ENCODE peak calls at places on chromosomes 12 and 14, in nine cellular contexts. One of them, this sample, is unnamed.

GRCh38 chr14:90777830-90778467 is 38.3 kb downstream of the TTC7B start:
- DNase-seq in A549: no peak
- DNase-seq in right lobe of liver: peak; percentile 50
- DNase-seq in breast epithelium: no peak
- DNase-seq in stomach: no peak
- DNase-seq in suprapubic skin: peak; percentile 70
- DNase-seq in spleen: no peak
- DNase-seq in transverse colon: no peak
- DNase-seq in tibial nerve: no peak
- DNase-seq in this sample: no peak

GRCh38 chr14:98177551-98177950 is 1094.4 kb downstream of the BCL11B start:
- DNase-seq in spleen: no peak
- DNase-seq in A549: no peak
- DNase-seq in stomach: no peak
- DNase-seq in breast epithelium: no peak
- DNase-seq in transverse colon: no peak
- DNase-seq in right lobe of liver: no peak
- DNase-seq in suprapubic skin: no peak
- DNase-seq in tibial nerve: no peak
- DNase-seq in this sample: no peak

GRCh38 chr12:92467886-92468285 is 234.9 kb upstream of the PLEKHG7 start:
- DNase-seq in right lobe of liver: no peak
- DNase-seq in tibial nerve: no peak
- DNase-seq in breast epithelium: no peak
- DNase-seq in spleen: no peak
- DNase-seq in transverse colon: no peak
- DNase-seq in A549: no peak
- DNase-seq in suprapubic skin: no peak
- DNase-seq in stomach: no peak
- DNase-seq in this sample: no peak

GRCh38 chr14:48398675-48399282 is 723.4 kb upstream of the MDGA2 start:
- DNase-seq in transverse colon: no peak
- DNase-seq in tibial nerve: no peak
- DNase-seq in A549: peak; percentile 3
- DNase-seq in breast epithelium: no peak
- DNase-seq in right lobe of liver: no peak
- DNase-seq in spleen: no peak
- DNase-seq in suprapubic skin: no peak
- DNase-seq in stomach: no peak
- DNase-seq in this sample: no peak

GRCh38 chr12:108371801-108372344 is 32.8 kb upstream of the CMKLR1 start:
- DNase-seq in A549: no peak
- DNase-seq in stomach: no peak
- DNase-seq in transverse colon: no peak
- DNase-seq in spleen: no peak
- DNase-seq in suprapubic skin: no peak
- DNase-seq in right lobe of liver: no peak
- DNase-seq in breast epithelium: no peak
- DNase-seq in tibial nerve: no peak
- DNase-seq in this sample: no peak

GRCh38 chr12:10633541-10633940 is 20.1 kb upstream of the MAGOHB start:
- DNase-seq in A549: no peak
- DNase-seq in breast epithelium: no peak
- DNase-seq in spleen: no peak
- DNase-seq in tibial nerve: no peak
- DNase-seq in suprapubic skin: no peak
- DNase-seq in transverse colon: no peak
- DNase-seq in right lobe of liver: no peak
- DNase-seq in stomach: no peak
- DNase-seq in this sample: no peak

GRCh38 chr14:53571990-53572389 is 384.6 kb downstream of the BMP4 start:
- DNase-seq in suprapubic skin: no peak
- DNase-seq in A549: no peak
- DNase-seq in spleen: no peak
- DNase-seq in stomach: no peak
- DNase-seq in breast epithelium: no peak
- DNase-seq in tibial nerve: no peak
- DNase-seq in transverse colon: no peak
- DNase-seq in right lobe of liver: no peak
- DNase-seq in this sample: no peak

GRCh38 chr12:112906712-112907414 is at the start of gene OAS1:
- DNase-seq in stomach: peak; percentile 35
- DNase-seq in tibial nerve: no peak
- DNase-seq in right lobe of liver: peak; percentile 78
- DNase-seq in suprapubic skin: no peak
- DNase-seq in A549: peak; percentile 63
- DNase-seq in spleen: no peak
- DNase-seq in breast epithelium: no peak
- DNase-seq in transverse colon: peak; percentile 68
- DNase-seq in this sample: no peak

DNA sequence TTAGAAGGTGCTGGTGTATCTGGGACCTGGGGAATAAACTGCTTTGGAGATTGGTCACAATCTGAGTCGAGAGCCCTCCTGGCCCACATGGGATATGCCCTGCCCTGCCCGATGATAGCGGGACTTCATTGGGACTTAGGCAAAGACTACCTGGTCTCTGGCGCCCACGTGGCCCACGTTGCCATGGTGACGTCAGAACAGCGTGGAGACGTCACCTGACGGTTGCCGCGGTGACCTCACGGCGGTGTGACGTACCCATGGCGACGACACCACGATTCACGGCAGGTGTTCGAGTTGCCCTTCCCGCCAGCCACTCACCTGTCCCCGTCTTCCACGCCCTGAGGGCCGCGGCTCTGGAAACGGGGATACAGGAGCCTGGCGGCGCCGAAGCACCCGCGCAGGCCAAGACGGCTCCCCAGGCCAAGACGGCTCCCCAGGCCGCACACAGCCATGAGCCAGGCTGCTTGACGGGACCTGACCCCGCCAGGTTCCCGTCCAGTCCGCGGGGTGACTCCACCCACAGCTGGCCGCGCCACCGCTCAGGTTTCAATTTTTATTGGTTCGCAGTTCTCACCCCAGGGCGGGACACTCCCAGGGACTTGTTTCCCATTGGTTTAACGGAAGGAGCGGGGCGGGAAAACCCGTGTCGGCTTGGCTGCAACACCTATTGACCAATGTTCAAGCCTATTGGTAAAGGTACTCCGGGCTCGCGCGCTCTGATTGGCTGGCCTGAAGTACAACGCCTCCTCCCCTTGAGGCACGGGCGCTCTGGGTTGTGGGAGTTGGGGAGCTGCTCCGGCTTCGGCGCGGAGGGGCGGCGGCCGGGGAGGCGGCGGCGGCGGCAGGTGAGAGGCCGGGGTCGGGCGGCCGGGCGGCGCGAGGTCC is at the start of the genes MMAB and MVK:
- DNase-seq in spleen: peak; percentile 98
- DNase-seq in stomach: peak; percentile 99
- DNase-seq in transverse colon: peak; percentile 99
- DNase-seq in tibial nerve: peak; percentile 99
- DNase-seq in suprapubic skin: peak; percentile 100
- DNase-seq in breast epithelium: peak; percentile 100
- DNase-seq in right lobe of liver: peak; percentile 100
- DNase-seq in A549: peak; percentile 99
- DNase-seq in this sample: peak; percentile 99
- TF ChIP-seq POLR2A in spleen: no peak
- TF ChIP-seq POLR2A in stomach: no peak
- TF ChIP-seq POLR2A in transverse colon: peak; percentile 79
- TF ChIP-seq POLR2A in tibial nerve: peak; percentile 53
- TF ChIP-seq POLR2A in suprapubic skin: no peak
- TF ChIP-seq POLR2A in breast epithelium: no peak
- TF ChIP-seq POLR2A in right lobe of liver: peak; percentile 74
- TF ChIP-seq POLR2A in A549: peak; percentile 70
- TF ChIP-seq POLR2A in this sample: peak; percentile 88

GRCh38 chr14:24235804-24236688 is 3.3 kb downstream of the GMPR2 start:
- DNase-seq in suprapubic skin: no peak
- DNase-seq in breast epithelium: no peak
- DNase-seq in stomach: no peak
- DNase-seq in spleen: peak; percentile 45
- DNase-seq in right lobe of liver: peak; percentile 23
- DNase-seq in tibial nerve: no peak
- DNase-seq in A549: no peak
- DNase-seq in transverse colon: no peak
- DNase-seq in this sample: no peak

GRCh38 chr14:24232645-24233537 is at the start of gene GMPR2:
- DNase-seq in right lobe of liver: no peak
- DNase-seq in stomach: no peak
- DNase-seq in tibial nerve: no peak
- DNase-seq in transverse colon: no peak
- DNase-seq in spleen: peak; percentile 95
- DNase-seq in breast epithelium: no peak
- DNase-seq in A549: peak; percentile 68
- DNase-seq in suprapubic skin: no peak
- DNase-seq in this sample: no peak

GRCh38 chr14:24232121-24232644 is at the start of gene NEDD8:
- DNase-seq in right lobe of liver: peak; percentile 93
- DNase-seq in breast epithelium: peak; percentile 90
- DNase-seq in spleen: peak; percentile 91
- DNase-seq in suprapubic skin: peak; percentile 98
- DNase-seq in tibial nerve: peak; percentile 89
- DNase-seq in stomach: peak; percentile 88
- DNase-seq in A549: peak; percentile 92
- DNase-seq in transverse colon: peak; percentile 93
- DNase-seq in this sample: peak; percentile 90

GRCh38 chr14:24233538-24233866 is 773 bp downstream of the GMPR2 start:
- DNase-seq in transverse colon: no peak
- DNase-seq in right lobe of liver: peak; percentile 44
- DNase-seq in A549: no peak
- DNase-seq in stomach: no peak
- DNase-seq in spleen: no peak
- DNase-seq in suprapubic skin: no peak
- DNase-seq in breast epithelium: no peak
- DNase-seq in tibial nerve: no peak
- DNase-seq in this sample: no peak

DNA sequence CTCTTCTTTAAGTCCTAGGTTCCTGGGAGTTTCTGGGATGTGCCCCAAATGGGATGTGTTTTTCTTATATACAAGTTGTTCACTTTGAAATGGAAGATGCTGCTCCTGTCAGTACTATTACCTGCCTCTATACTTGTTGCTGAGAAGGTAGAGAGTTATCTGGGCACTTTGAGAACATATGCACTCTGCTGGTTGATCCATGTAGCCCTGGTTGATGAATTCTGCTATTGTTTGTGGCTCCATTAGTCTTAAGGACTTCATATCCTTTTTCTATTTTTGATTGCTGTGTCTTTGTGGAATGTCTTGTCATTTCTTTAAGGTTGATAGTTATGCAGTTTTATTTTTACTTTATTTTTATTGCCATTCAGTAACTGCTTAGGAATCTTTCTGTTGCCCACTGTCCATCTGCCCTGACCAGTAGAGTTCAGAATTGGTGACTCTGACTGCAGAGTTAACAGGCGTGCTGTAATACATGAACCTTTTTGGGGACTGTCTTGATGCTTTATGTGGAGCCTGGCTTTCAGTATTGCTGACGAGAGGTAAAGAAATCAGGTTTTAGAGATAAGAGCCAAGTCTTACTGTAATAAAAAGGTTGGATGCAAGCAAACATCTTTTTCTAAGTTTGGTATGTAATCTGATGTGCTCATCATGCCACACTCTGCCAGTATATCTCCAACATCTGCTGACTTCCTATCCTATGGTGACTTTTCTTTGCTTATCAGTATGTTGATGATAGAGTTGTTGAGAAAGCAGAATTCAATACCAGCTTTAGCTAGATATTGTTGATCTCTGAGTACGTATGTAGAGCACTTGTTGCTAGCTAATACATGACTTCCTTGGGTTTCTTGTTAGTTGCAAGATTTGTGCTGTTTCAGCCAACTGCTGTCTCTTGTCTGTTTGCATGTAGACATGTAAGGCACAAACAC is 1.6 kb downstream of the GMPR2 start:
- DNase-seq in breast epithelium: no peak
- DNase-seq in right lobe of liver: no peak
- DNase-seq in stomach: no peak
- DNase-seq in transverse colon: no peak
- DNase-seq in A549: no peak
- DNase-seq in spleen: no peak
- DNase-seq in tibial nerve: no peak
- DNase-seq in suprapubic skin: no peak
- DNase-seq in this sample: no peak
- H3K4me1 ChIP-seq in breast epithelium: peaks cover 27% of the 10 kb centered on the region
- H3K4me1 ChIP-seq in right lobe of liver: peaks cover 10% of the 10 kb centered on the region
- H3K4me1 ChIP-seq in stomach: peaks cover 83% of the 10 kb centered on the region
- H3K4me1 ChIP-seq in transverse colon: peaks cover 24% of the 10 kb centered on the region
- H3K4me1 ChIP-seq in A549: peaks cover 18% of the 10 kb centered on the region
- H3K4me1 ChIP-seq in spleen: peaks cover 39% of the 10 kb centered on the region
- H3K4me1 ChIP-seq in tibial nerve: peaks cover 29% of the 10 kb centered on the region
- H3K4me1 ChIP-seq in suprapubic skin: peaks cover 48% of the 10 kb centered on the region
- H3K4me1 ChIP-seq in this sample: peaks cover 8% of the 10 kb centered on the region

GRCh38 chr14:70642313-70643235 is 858 bp downstream of the TTC9 start:
- DNase-seq in right lobe of liver: no peak
- DNase-seq in breast epithelium: no peak
- DNase-seq in suprapubic skin: no peak
- DNase-seq in tibial nerve: no peak
- DNase-seq in stomach: no peak
- DNase-seq in spleen: peak; percentile 91
- DNase-seq in transverse colon: peak; percentile 39
- DNase-seq in A549: no peak
- DNase-seq in this sample: no peak

GRCh38 chr14:70640938-70641547 is 673 bp upstream of the TTC9 start:
- DNase-seq in breast epithelium: no peak
- DNase-seq in right lobe of liver: no peak
- DNase-seq in spleen: peak; percentile 85
- DNase-seq in tibial nerve: no peak
- DNase-seq in A549: peak; percentile 61
- DNase-seq in stomach: peak; percentile 63
- DNase-seq in transverse colon: peak; percentile 61
- DNase-seq in suprapubic skin: no peak
- DNase-seq in this sample: no peak

GRCh38 chr14:70638416-70638815 is 3.3 kb upstream of the TTC9 start:
- DNase-seq in A549: no peak
- DNase-seq in tibial nerve: no peak
- DNase-seq in transverse colon: no peak
- DNase-seq in stomach: no peak
- DNase-seq in breast epithelium: no peak
- DNase-seq in right lobe of liver: no peak
- DNase-seq in suprapubic skin: no peak
- DNase-seq in spleen: no peak
- DNase-seq in this sample: no peak

GRCh38 chr14:70644016-70644415 is 2.3 kb downstream of the TTC9 start:
- DNase-seq in spleen: no peak
- DNase-seq in A549: no peak
- DNase-seq in transverse colon: no peak
- DNase-seq in right lobe of liver: no peak
- DNase-seq in stomach: no peak
- DNase-seq in suprapubic skin: no peak
- DNase-seq in breast epithelium: no peak
- DNase-seq in tibial nerve: no peak
- DNase-seq in this sample: no peak

DNA sequence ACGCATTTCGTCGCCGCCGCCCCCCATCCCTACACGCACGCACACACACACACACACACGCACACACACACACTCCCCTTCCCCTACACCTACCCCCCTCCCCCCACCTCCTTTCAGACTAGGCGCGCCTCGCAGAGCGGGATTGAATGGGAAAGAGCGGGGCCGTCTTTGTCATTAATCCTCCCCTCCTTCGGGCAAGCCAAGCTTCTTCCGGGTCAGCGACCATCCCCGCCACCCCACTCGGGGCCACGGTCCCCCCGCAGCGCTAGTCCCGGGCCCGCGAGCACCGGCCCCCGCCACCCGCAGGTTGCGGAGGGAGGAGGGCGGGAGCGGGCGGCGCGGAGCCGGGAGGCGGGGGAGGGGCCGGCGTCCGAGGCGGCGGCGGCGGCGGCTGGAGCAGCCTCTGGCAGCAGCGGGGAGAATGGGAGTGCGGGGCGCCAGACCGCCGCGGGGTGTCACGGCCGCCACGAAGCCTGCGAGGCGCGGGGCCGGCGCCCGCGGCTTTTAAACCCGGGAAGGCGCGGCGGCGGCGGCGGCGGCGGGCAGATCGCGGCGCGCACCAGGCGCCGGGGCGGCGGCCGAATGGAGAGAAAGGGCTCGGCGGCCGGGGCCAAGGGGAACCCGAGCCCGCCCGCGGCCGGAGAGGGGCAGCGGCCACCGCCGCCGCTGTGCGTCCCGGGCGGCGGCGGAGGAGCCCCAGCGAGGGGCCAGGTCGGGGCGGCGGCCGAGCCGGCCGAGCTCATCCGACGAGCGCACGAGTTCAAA is at the start of gene TTC9:
- DNase-seq in tibial nerve: no peak
- DNase-seq in A549: peak; percentile 52
- DNase-seq in right lobe of liver: no peak
- DNase-seq in stomach: peak; percentile 31
- DNase-seq in transverse colon: peak; percentile 22
- DNase-seq in spleen: peak; percentile 89
- DNase-seq in breast epithelium: no peak
- DNase-seq in suprapubic skin: no peak
- DNase-seq in this sample: no peak
- H3K27ac ChIP-seq in tibial nerve: peak within 1 kb of the TSS; percentile 77
- H3K27ac ChIP-seq in A549: peak within 1 kb of the TSS; percentile 70
- H3K27ac ChIP-seq in right lobe of liver: no peak within 1 kb of the TSS
- H3K27ac ChIP-seq in stomach: peak within 1 kb of the TSS; percentile 56
- H3K27ac ChIP-seq in transverse colon: peak within 1 kb of the TSS; percentile 32
- H3K27ac ChIP-seq in spleen: peak within 1 kb of the TSS; percentile 89
- H3K27ac ChIP-seq in breast epithelium: peak within 1 kb of the TSS; percentile 69
- H3K27ac ChIP-seq in suprapubic skin: peak within 1 kb of the TSS; percentile 23
- H3K27ac ChIP-seq in this sample: no peak within 1 kb of the TSS

GRCh38 chr12:107134558-107134957 is 41.2 kb upstream of the CRY1 start:
- DNase-seq in breast epithelium: no peak
- DNase-seq in suprapubic skin: no peak
- DNase-seq in spleen: no peak
- DNase-seq in A549: peak; percentile 34
- DNase-seq in tibial nerve: no peak
- DNase-seq in stomach: no peak
- DNase-seq in right lobe of liver: no peak
- DNase-seq in transverse colon: no peak
- DNase-seq in this sample: no peak

GRCh38 chr12:107135177-107135576 is 41.8 kb upstream of the CRY1 start:
- DNase-seq in breast epithelium: no peak
- DNase-seq in right lobe of liver: no peak
- DNase-seq in spleen: no peak
- DNase-seq in A549: no peak
- DNase-seq in transverse colon: no peak
- DNase-seq in suprapubic skin: no peak
- DNase-seq in tibial nerve: no peak
- DNase-seq in stomach: no peak
- DNase-seq in this sample: no peak

GRCh38 chr12:107144990-107145389 is 51.6 kb upstream of the CRY1 start:
- DNase-seq in right lobe of liver: no peak
- DNase-seq in suprapubic skin: no peak
- DNase-seq in tibial nerve: no peak
- DNase-seq in transverse colon: no peak
- DNase-seq in breast epithelium: no peak
- DNase-seq in stomach: no peak
- DNase-seq in spleen: no peak
- DNase-seq in A549: no peak
- DNase-seq in this sample: no peak

GRCh38 chr12:107138990-107139389 is 45.6 kb upstream of the CRY1 start:
- DNase-seq in transverse colon: no peak
- DNase-seq in breast epithelium: no peak
- DNase-seq in right lobe of liver: no peak
- DNase-seq in A549: no peak
- DNase-seq in spleen: no peak
- DNase-seq in stomach: no peak
- DNase-seq in suprapubic skin: no peak
- DNase-seq in tibial nerve: no peak
- DNase-seq in this sample: no peak

DNA sequence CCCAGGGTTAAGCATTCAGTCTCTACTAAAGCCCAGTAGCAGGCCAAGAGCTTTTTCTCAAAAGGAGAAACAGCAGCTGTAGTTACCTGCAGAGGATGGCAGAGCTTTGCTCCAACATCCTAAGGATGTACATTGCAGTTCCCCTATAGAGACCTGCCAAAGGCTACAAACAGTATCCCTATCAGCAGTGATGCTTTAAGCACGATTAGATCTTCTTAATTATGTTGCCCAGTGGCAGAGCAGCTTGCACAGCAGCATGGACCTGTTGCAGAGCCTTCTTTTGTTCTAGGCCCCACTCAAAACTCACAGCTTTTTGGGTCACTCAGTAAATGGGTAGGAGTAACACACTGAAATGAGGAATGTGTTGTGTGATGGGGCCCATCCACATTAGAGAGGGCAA is 46.4 kb upstream of the CRY1 start:
- DNase-seq in stomach: no peak
- DNase-seq in suprapubic skin: no peak
- DNase-seq in tibial nerve: no peak
- DNase-seq in transverse colon: no peak
- DNase-seq in A549: no peak
- DNase-seq in spleen: no peak
- DNase-seq in breast epithelium: no peak
- DNase-seq in right lobe of liver: no peak
- DNase-seq in this sample: no peak
- TF ChIP-seq POLR2A in stomach: no peak
- TF ChIP-seq POLR2A in suprapubic skin: no peak
- TF ChIP-seq POLR2A in tibial nerve: no peak
- TF ChIP-seq POLR2A in transverse colon: no peak
- TF ChIP-seq POLR2A in A549: no peak
- TF ChIP-seq POLR2A in spleen: no peak
- TF ChIP-seq POLR2A in breast epithelium: no peak
- TF ChIP-seq POLR2A in right lobe of liver: no peak
- TF ChIP-seq POLR2A in this sample: no peak